ENCODE peak calls at places on chromosomes 5 and 9, in eight cellular contexts. One of them, this sample, is unnamed.

GRCh38 chr5:1208743-1209551 is 7.6 kb downstream of the SLC6A19 start:
- DNase-seq in AG09309: no peak
- DNase-seq in MCF 10A: peak; percentile 33
- DNase-seq in bronchial epithelial cell: no peak
- DNase-seq in mucosa of descending colon: peak; percentile 55
- DNase-seq in lower lobe of right lung: peak; percentile 41
- DNase-seq in PC-3: peak; percentile 25
- DNase-seq in adrenal gland: no peak
- DNase-seq in this sample: peak; percentile 88

GRCh38 chr5:140563554-140563953 is 844 bp downstream of the APBB3 start:
- DNase-seq in AG09309: no peak
- DNase-seq in MCF 10A: no peak
- DNase-seq in bronchial epithelial cell: no peak
- DNase-seq in mucosa of descending colon: peak; percentile 64
- DNase-seq in lower lobe of right lung: no peak
- DNase-seq in PC-3: no peak
- DNase-seq in adrenal gland: no peak
- DNase-seq in this sample: no peak

GRCh38 chr9:111056554-111056953 is 18.3 kb upstream of the LPAR1 start:
- DNase-seq in AG09309: no peak
- DNase-seq in MCF 10A: peak; percentile 18
- DNase-seq in bronchial epithelial cell: no peak
- DNase-seq in mucosa of descending colon: no peak
- DNase-seq in lower lobe of right lung: no peak
- DNase-seq in PC-3: no peak
- DNase-seq in adrenal gland: no peak
- DNase-seq in this sample: no peak

GRCh38 chr9:121122450-121123032 is 47.8 kb downstream of the CNTRL start:
- DNase-seq in AG09309: no peak
- DNase-seq in MCF 10A: peak; percentile 16
- DNase-seq in bronchial epithelial cell: peak; percentile 18
- DNase-seq in mucosa of descending colon: no peak
- DNase-seq in lower lobe of right lung: no peak
- DNase-seq in PC-3: no peak
- DNase-seq in adrenal gland: no peak
- DNase-seq in this sample: no peak

GRCh38 chr9:133534346-133535284 is at the start of gene ADAMTSL2:
- DNase-seq in AG09309: no peak
- DNase-seq in MCF 10A: no peak
- DNase-seq in bronchial epithelial cell: no peak
- DNase-seq in mucosa of descending colon: no peak
- DNase-seq in lower lobe of right lung: no peak
- DNase-seq in PC-3: no peak
- DNase-seq in adrenal gland: peak; percentile 63
- DNase-seq in this sample: no peak

GRCh38 chr9:34551751-34552605 is 29.2 kb upstream of the ENHO start:
- DNase-seq in AG09309: no peak
- DNase-seq in MCF 10A: no peak
- DNase-seq in bronchial epithelial cell: no peak
- DNase-seq in mucosa of descending colon: peak; percentile 27
- DNase-seq in lower lobe of right lung: no peak
- DNase-seq in PC-3: no peak
- DNase-seq in adrenal gland: peak; percentile 9
- DNase-seq in this sample: peak; percentile 81

GRCh38 chr5:170479484-170479883 is 24.3 kb upstream of the KCNIP1 start:
- DNase-seq in AG09309: no peak
- DNase-seq in MCF 10A: no peak
- DNase-seq in bronchial epithelial cell: peak; percentile 5
- DNase-seq in mucosa of descending colon: no peak
- DNase-seq in lower lobe of right lung: no peak
- DNase-seq in PC-3: peak; percentile 55
- DNase-seq in adrenal gland: no peak
- DNase-seq in this sample: no peak

GRCh38 chr5:162683280-162683679 is 615.7 kb downstream of the GABRG2 start:
- DNase-seq in AG09309: no peak
- DNase-seq in MCF 10A: peak; percentile 16
- DNase-seq in bronchial epithelial cell: peak; percentile 1
- DNase-seq in mucosa of descending colon: no peak
- DNase-seq in lower lobe of right lung: no peak
- DNase-seq in PC-3: peak; percentile 82
- DNase-seq in adrenal gland: no peak
- DNase-seq in this sample: no peak

GRCh38 chr5:172523146-172523745 is 68.9 kb upstream of the SH3PXD2B start:
- DNase-seq in AG09309: no peak
- DNase-seq in MCF 10A: no peak
- DNase-seq in bronchial epithelial cell: no peak
- DNase-seq in mucosa of descending colon: no peak
- DNase-seq in lower lobe of right lung: no peak
- DNase-seq in PC-3: no peak
- DNase-seq in adrenal gland: peak; percentile 87
- DNase-seq in this sample: no peak

GRCh38 chr9:112581469-112582176 is 95.0 kb downstream of the KIAA1958 start:
- DNase-seq in AG09309: no peak
- DNase-seq in MCF 10A: no peak
- DNase-seq in bronchial epithelial cell: no peak
- DNase-seq in mucosa of descending colon: no peak
- DNase-seq in lower lobe of right lung: no peak
- DNase-seq in PC-3: no peak
- DNase-seq in adrenal gland: no peak
- DNase-seq in this sample: no peak

GRCh38 chr5:148807845-148808244 is 18.6 kb upstream of the ADRB2 start:
- DNase-seq in AG09309: no peak
- DNase-seq in MCF 10A: no peak
- DNase-seq in bronchial epithelial cell: no peak
- DNase-seq in mucosa of descending colon: no peak
- DNase-seq in lower lobe of right lung: peak; percentile 51
- DNase-seq in PC-3: no peak
- DNase-seq in adrenal gland: no peak
- DNase-seq in this sample: no peak

GRCh38 chr9:132458432-132458831 is 48.4 kb downstream of the CFAP77 start:
- DNase-seq in AG09309: no peak
- DNase-seq in MCF 10A: no peak
- DNase-seq in bronchial epithelial cell: no peak
- DNase-seq in mucosa of descending colon: no peak
- DNase-seq in lower lobe of right lung: no peak
- DNase-seq in PC-3: no peak
- DNase-seq in adrenal gland: no peak
- DNase-seq in this sample: no peak
- TF ChIP-seq CTCF in AG09309: no peak
- TF ChIP-seq CTCF in MCF 10A: no peak
- TF ChIP-seq CTCF in bronchial epithelial cell: no peak
- TF ChIP-seq CTCF in mucosa of descending colon: no peak
- TF ChIP-seq CTCF in lower lobe of right lung: no peak
- TF ChIP-seq CTCF in PC-3: no peak
- TF ChIP-seq CTCF in adrenal gland: no peak
- TF ChIP-seq CTCF in this sample: peak; percentile 19

GRCh38 chr9:6870650-6871477 is 113.1 kb downstream of the KDM4C start:
- DNase-seq in AG09309: no peak
- DNase-seq in MCF 10A: no peak
- DNase-seq in bronchial epithelial cell: peak; percentile 51
- DNase-seq in mucosa of descending colon: no peak
- DNase-seq in lower lobe of right lung: no peak
- DNase-seq in PC-3: no peak
- DNase-seq in adrenal gland: no peak
- DNase-seq in this sample: no peak
- TF ChIP-seq CTCF in AG09309: no peak
- TF ChIP-seq CTCF in MCF 10A: no peak
- TF ChIP-seq CTCF in bronchial epithelial cell: no peak
- TF ChIP-seq CTCF in mucosa of descending colon: no peak
- TF ChIP-seq CTCF in lower lobe of right lung: no peak
- TF ChIP-seq CTCF in PC-3: no peak
- TF ChIP-seq CTCF in adrenal gland: no peak
- TF ChIP-seq CTCF in this sample: no peak

GRCh38 chr5:11048760-11049159 is 287.7 kb upstream of the DAP start:
- DNase-seq in AG09309: no peak
- DNase-seq in MCF 10A: no peak
- DNase-seq in bronchial epithelial cell: no peak
- DNase-seq in mucosa of descending colon: no peak
- DNase-seq in lower lobe of right lung: no peak
- DNase-seq in PC-3: peak; percentile 64
- DNase-seq in adrenal gland: no peak
- DNase-seq in this sample: no peak
- TF ChIP-seq CTCF in AG09309: no peak
- TF ChIP-seq CTCF in MCF 10A: no peak
- TF ChIP-seq CTCF in bronchial epithelial cell: no peak
- TF ChIP-seq CTCF in mucosa of descending colon: no peak
- TF ChIP-seq CTCF in lower lobe of right lung: no peak
- TF ChIP-seq CTCF in PC-3: peak; percentile 80
- TF ChIP-seq CTCF in adrenal gland: no peak
- TF ChIP-seq CTCF in this sample: peak; percentile 36

GRCh38 chr9:8114826-8115225 is 315.2 kb upstream of the DMAC1 start:
- DNase-seq in AG09309: no peak
- DNase-seq in MCF 10A: no peak
- DNase-seq in bronchial epithelial cell: no peak
- DNase-seq in mucosa of descending colon: no peak
- DNase-seq in lower lobe of right lung: no peak
- DNase-seq in PC-3: no peak
- DNase-seq in adrenal gland: no peak
- DNase-seq in this sample: no peak
- TF ChIP-seq CTCF in AG09309: no peak
- TF ChIP-seq CTCF in MCF 10A: no peak
- TF ChIP-seq CTCF in bronchial epithelial cell: no peak
- TF ChIP-seq CTCF in mucosa of descending colon: no peak
- TF ChIP-seq CTCF in lower lobe of right lung: no peak
- TF ChIP-seq CTCF in PC-3: no peak
- TF ChIP-seq CTCF in adrenal gland: no peak
- TF ChIP-seq CTCF in this sample: no peak

DNA sequence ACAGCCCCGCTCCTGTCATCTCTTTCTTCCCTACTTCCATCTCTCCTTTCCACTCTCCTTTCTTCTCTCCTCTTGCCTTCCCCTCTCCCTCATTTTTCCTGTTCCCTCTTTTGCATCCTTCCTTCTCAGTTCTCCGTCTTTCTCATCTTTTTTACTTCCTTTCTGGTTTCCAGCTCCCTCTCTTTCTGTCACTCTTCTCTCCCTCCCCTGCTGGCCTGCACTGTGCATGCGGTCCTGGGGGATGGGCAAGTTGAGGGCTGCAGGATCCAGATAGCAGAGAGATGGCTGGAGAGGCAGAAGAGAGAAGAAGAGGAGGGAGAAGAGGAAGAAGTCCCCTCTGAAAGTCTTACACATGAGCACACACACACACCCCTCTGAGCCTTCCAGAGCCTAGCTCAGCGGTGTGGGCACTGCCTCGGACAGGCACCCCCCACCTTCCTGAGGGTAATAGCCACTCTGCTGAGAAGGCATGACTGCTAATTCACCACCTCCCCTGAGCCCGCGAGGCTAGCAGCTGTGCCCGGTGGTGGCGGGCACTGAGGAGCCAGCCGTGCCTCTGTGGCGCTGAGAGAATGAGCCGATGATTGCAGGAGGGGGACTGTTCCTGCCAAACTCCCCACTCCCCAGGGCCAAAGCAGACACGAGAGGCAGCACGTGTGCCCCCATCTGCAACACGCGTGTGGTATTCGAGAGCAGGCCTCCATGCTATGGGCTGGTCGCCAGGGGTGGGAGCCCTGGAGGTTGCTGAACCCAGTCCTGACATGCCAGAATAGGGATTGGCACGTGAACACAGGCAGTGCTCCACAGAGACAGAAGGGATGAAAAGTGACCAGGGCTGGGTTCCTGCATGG is 3.7 kb upstream of the CAMK2A start:
- DNase-seq in AG09309: no peak
- DNase-seq in MCF 10A: no peak
- DNase-seq in bronchial epithelial cell: no peak
- DNase-seq in mucosa of descending colon: no peak
- DNase-seq in lower lobe of right lung: no peak
- DNase-seq in PC-3: no peak
- DNase-seq in adrenal gland: no peak
- DNase-seq in this sample: peak; percentile 61
- TF ChIP-seq CTCF in AG09309: no peak
- TF ChIP-seq CTCF in MCF 10A: no peak
- TF ChIP-seq CTCF in bronchial epithelial cell: no peak
- TF ChIP-seq CTCF in mucosa of descending colon: no peak
- TF ChIP-seq CTCF in lower lobe of right lung: no peak
- TF ChIP-seq CTCF in PC-3: no peak
- TF ChIP-seq CTCF in adrenal gland: no peak
- TF ChIP-seq CTCF in this sample: no peak

DNA sequence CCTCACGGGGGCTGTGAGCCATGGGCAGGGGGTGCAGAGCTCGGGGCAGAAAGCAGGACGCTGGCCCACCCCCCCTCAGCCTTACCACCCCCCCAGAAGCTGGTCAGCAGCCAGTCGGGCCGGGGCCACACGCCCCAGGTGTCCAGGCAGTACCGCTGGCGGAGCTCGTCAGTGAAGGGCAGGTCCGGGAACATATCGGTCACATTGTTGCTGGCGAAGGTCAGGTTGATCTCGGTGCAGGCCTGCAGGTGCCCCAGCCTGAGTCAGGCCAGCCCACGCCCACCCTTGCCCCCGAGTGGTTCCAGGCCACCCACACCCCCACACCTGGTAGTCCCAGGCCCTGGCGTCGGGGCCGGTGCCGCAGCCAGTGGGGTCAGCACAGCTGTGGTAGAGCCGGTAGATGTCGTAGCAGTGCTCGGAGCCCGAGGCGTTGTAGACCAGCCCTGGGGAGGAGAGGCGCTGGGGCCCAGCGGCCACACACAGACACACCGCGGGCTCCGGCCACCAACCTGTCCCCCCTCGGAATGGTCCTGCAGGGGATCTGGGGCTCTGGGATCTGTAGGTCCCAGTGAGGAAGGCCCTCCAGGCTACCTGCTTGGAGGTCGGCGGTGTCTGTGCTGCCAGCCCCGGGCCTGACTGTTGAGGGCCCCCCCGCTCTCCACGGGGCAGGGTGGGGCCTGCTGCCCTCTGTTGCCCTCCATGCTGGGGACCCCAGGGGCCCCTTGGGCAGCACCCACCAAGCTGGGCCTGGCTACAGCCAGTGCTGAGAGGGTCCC is 2.6 kb downstream of the DPP7 start:
- DNase-seq in AG09309: no peak
- DNase-seq in MCF 10A: no peak
- DNase-seq in bronchial epithelial cell: no peak
- DNase-seq in mucosa of descending colon: no peak
- DNase-seq in lower lobe of right lung: no peak
- DNase-seq in PC-3: no peak
- DNase-seq in adrenal gland: no peak
- DNase-seq in this sample: no peak
- TF ChIP-seq CTCF in AG09309: no peak
- TF ChIP-seq CTCF in MCF 10A: no peak
- TF ChIP-seq CTCF in bronchial epithelial cell: no peak
- TF ChIP-seq CTCF in mucosa of descending colon: no peak
- TF ChIP-seq CTCF in lower lobe of right lung: no peak
- TF ChIP-seq CTCF in PC-3: no peak
- TF ChIP-seq CTCF in adrenal gland: no peak
- TF ChIP-seq CTCF in this sample: no peak

GRCh38 chr5:126837242-126837641 is 60.3 kb downstream of the LMNB1 start:
- DNase-seq in AG09309: no peak
- DNase-seq in MCF 10A: no peak
- DNase-seq in bronchial epithelial cell: no peak
- DNase-seq in mucosa of descending colon: no peak
- DNase-seq in lower lobe of right lung: no peak
- DNase-seq in PC-3: no peak
- DNase-seq in adrenal gland: no peak
- DNase-seq in this sample: no peak

GRCh38 chr5:126836778-126837177 is 59.8 kb downstream of the LMNB1 start:
- DNase-seq in AG09309: no peak
- DNase-seq in MCF 10A: no peak
- DNase-seq in bronchial epithelial cell: no peak
- DNase-seq in mucosa of descending colon: no peak
- DNase-seq in lower lobe of right lung: no peak
- DNase-seq in PC-3: no peak
- DNase-seq in adrenal gland: no peak
- DNase-seq in this sample: no peak

GRCh38 chr5:126837907-126838539 is 61.1 kb downstream of the LMNB1 start:
- DNase-seq in AG09309: no peak
- DNase-seq in MCF 10A: peak; percentile 13
- DNase-seq in bronchial epithelial cell: peak; percentile 34
- DNase-seq in mucosa of descending colon: no peak
- DNase-seq in lower lobe of right lung: no peak
- DNase-seq in PC-3: no peak
- DNase-seq in adrenal gland: no peak
- DNase-seq in this sample: no peak
- TF ChIP-seq CTCF in AG09309: peak; percentile 53
- TF ChIP-seq CTCF in MCF 10A: peak; percentile 48
- TF ChIP-seq CTCF in bronchial epithelial cell: peak; percentile 37
- TF ChIP-seq CTCF in mucosa of descending colon: no peak
- TF ChIP-seq CTCF in lower lobe of right lung: peak; percentile 42
- TF ChIP-seq CTCF in PC-3: peak; percentile 31
- TF ChIP-seq CTCF in adrenal gland: peak; percentile 60
- TF ChIP-seq CTCF in this sample: peak; percentile 82